ENCODE peak calls at places on chromosomes 5 and 9, in nine cellular contexts. One of them, this sample, is unnamed.

GRCh38 chr5:30040483-30041116 is 1152.9 kb upstream of the CDH6 start:
- DNase-seq in heart left ventricle: no peak
- DNase-seq in IMR-90: peak
- DNase-seq in stomach: no peak
- DNase-seq in sigmoid colon: no peak
- DNase-seq in uterus: no peak
- DNase-seq in HCT116: peak
- DNase-seq in transverse colon: no peak
- DNase-seq in ovary: no peak
- DNase-seq in this sample: peak

GRCh38 chr9:38443181-38443580 is 18.9 kb upstream of the IGFBPL1 start:
- DNase-seq in IMR-90: peak
- DNase-seq in uterus: no peak
- DNase-seq in heart left ventricle: no peak
- DNase-seq in transverse colon: no peak
- DNase-seq in HCT116: no peak
- DNase-seq in ovary: no peak
- DNase-seq in stomach: peak
- DNase-seq in sigmoid colon: no peak
- DNase-seq in this sample: no peak

GRCh38 chr5:73826761-73827450 is 200.9 kb downstream of the ARHGEF28 start:
- DNase-seq in IMR-90: peak
- DNase-seq in sigmoid colon: no peak
- DNase-seq in ovary: peak
- DNase-seq in heart left ventricle: no peak
- DNase-seq in HCT116: no peak
- DNase-seq in uterus: peak
- DNase-seq in stomach: no peak
- DNase-seq in transverse colon: no peak
- DNase-seq in this sample: no peak

GRCh38 chr9:73536403-73536802 is 384.7 kb downstream of the ANXA1 start:
- DNase-seq in heart left ventricle: no peak
- DNase-seq in ovary: no peak
- DNase-seq in sigmoid colon: no peak
- DNase-seq in stomach: no peak
- DNase-seq in transverse colon: no peak
- DNase-seq in IMR-90: no peak
- DNase-seq in uterus: no peak
- DNase-seq in HCT116: no peak
- DNase-seq in this sample: no peak

GRCh38 chr5:164784230-164784629 is 1278.8 kb downstream of the MAT2B start:
- DNase-seq in stomach: no peak
- DNase-seq in transverse colon: no peak
- DNase-seq in uterus: no peak
- DNase-seq in sigmoid colon: no peak
- DNase-seq in IMR-90: no peak
- DNase-seq in ovary: no peak
- DNase-seq in heart left ventricle: no peak
- DNase-seq in HCT116: no peak
- DNase-seq in this sample: no peak

GRCh38 chr9:2013688-2014087 is 1.5 kb upstream of the SMARCA2 start:
- DNase-seq in transverse colon: no peak
- DNase-seq in IMR-90: peak
- DNase-seq in ovary: no peak
- DNase-seq in HCT116: no peak
- DNase-seq in sigmoid colon: no peak
- DNase-seq in heart left ventricle: no peak
- DNase-seq in stomach: no peak
- DNase-seq in uterus: no peak
- DNase-seq in this sample: no peak

GRCh38 chr9:127187231-127187956 is 65.0 kb upstream of the ANGPTL2 start:
- DNase-seq in HCT116: peak
- DNase-seq in heart left ventricle: no peak
- DNase-seq in uterus: peak
- DNase-seq in transverse colon: peak
- DNase-seq in stomach: peak
- DNase-seq in ovary: peak
- DNase-seq in sigmoid colon: peak
- DNase-seq in IMR-90: peak
- DNase-seq in this sample: peak

GRCh38 chr9:127445851-127446719 is 5.1 kb downstream of the RPL12 start:
- DNase-seq in heart left ventricle: no peak
- DNase-seq in ovary: no peak
- DNase-seq in stomach: no peak
- DNase-seq in IMR-90: no peak
- DNase-seq in uterus: no peak
- DNase-seq in transverse colon: no peak
- DNase-seq in HCT116: no peak
- DNase-seq in sigmoid colon: no peak
- DNase-seq in this sample: no peak

GRCh38 chr9:38227061-38227540 is 158.1 kb upstream of the SHB start:
- DNase-seq in ovary: peak
- DNase-seq in stomach: no peak
- DNase-seq in uterus: peak
- DNase-seq in HCT116: no peak
- DNase-seq in sigmoid colon: no peak
- DNase-seq in IMR-90: peak
- DNase-seq in heart left ventricle: peak
- DNase-seq in transverse colon: peak
- DNase-seq in this sample: peak

GRCh38 chr9:38280251-38280800 is 112.2 kb upstream of the ALDH1B1 start:
- DNase-seq in IMR-90: no peak
- DNase-seq in transverse colon: no peak
- DNase-seq in stomach: no peak
- DNase-seq in HCT116: no peak
- DNase-seq in uterus: no peak
- DNase-seq in ovary: no peak
- DNase-seq in heart left ventricle: no peak
- DNase-seq in sigmoid colon: no peak
- DNase-seq in this sample: no peak

GRCh38 chr5:15510092-15510491 is 10.1 kb downstream of the FBXL7 start:
- DNase-seq in stomach: no peak
- DNase-seq in sigmoid colon: no peak
- DNase-seq in IMR-90: peak
- DNase-seq in heart left ventricle: no peak
- DNase-seq in transverse colon: no peak
- DNase-seq in ovary: no peak
- DNase-seq in uterus: no peak
- DNase-seq in HCT116: no peak
- DNase-seq in this sample: no peak

GRCh38 chr5:9239071-9239470 is 306.8 kb downstream of the SEMA5A start:
- DNase-seq in ovary: no peak
- DNase-seq in HCT116: no peak
- DNase-seq in sigmoid colon: no peak
- DNase-seq in heart left ventricle: no peak
- DNase-seq in stomach: no peak
- DNase-seq in IMR-90: peak
- DNase-seq in uterus: no peak
- DNase-seq in transverse colon: no peak
- DNase-seq in this sample: no peak

GRCh38 chr9:133282454-133283238 is 7.6 kb upstream of the ABO start:
- DNase-seq in HCT116: no peak
- DNase-seq in transverse colon: peak
- DNase-seq in sigmoid colon: no peak
- DNase-seq in heart left ventricle: no peak
- DNase-seq in uterus: no peak
- DNase-seq in IMR-90: no peak
- DNase-seq in ovary: no peak
- DNase-seq in stomach: peak
- DNase-seq in this sample: no peak

GRCh38 chr9:117945286-117945685 is 241.1 kb downstream of the TLR4 start:
- DNase-seq in heart left ventricle: no peak
- DNase-seq in uterus: no peak
- DNase-seq in ovary: no peak
- DNase-seq in sigmoid colon: no peak
- DNase-seq in transverse colon: no peak
- DNase-seq in IMR-90: no peak
- DNase-seq in HCT116: no peak
- DNase-seq in stomach: no peak
- DNase-seq in this sample: no peak

GRCh38 chr5:77693913-77694312 is 55.4 kb upstream of the OTP start:
- DNase-seq in HCT116: no peak
- DNase-seq in heart left ventricle: no peak
- DNase-seq in stomach: no peak
- DNase-seq in uterus: no peak
- DNase-seq in transverse colon: no peak
- DNase-seq in ovary: no peak
- DNase-seq in sigmoid colon: no peak
- DNase-seq in IMR-90: no peak
- DNase-seq in this sample: no peak

GRCh38 chr9:115837618-115838017 is 316.0 kb upstream of the PAPPA start:
- DNase-seq in stomach: no peak
- DNase-seq in IMR-90: no peak
- DNase-seq in uterus: no peak
- DNase-seq in sigmoid colon: peak
- DNase-seq in heart left ventricle: no peak
- DNase-seq in ovary: no peak
- DNase-seq in transverse colon: no peak
- DNase-seq in HCT116: no peak
- DNase-seq in this sample: no peak
- TF ChIP-seq POLR2A in stomach: no peak
- TF ChIP-seq POLR2A in IMR-90: no peak
- TF ChIP-seq POLR2A in uterus: no peak
- TF ChIP-seq POLR2A in sigmoid colon: no peak
- TF ChIP-seq POLR2A in heart left ventricle: no peak
- TF ChIP-seq POLR2A in ovary: no peak
- TF ChIP-seq POLR2A in transverse colon: no peak
- TF ChIP-seq POLR2A in HCT116: no peak
- TF ChIP-seq POLR2A in this sample: no peak

GRCh38 chr5:126866837-126867236 is 89.9 kb downstream of the LMNB1 start:
- DNase-seq in heart left ventricle: no peak
- DNase-seq in transverse colon: no peak
- DNase-seq in ovary: no peak
- DNase-seq in uterus: no peak
- DNase-seq in IMR-90: no peak
- DNase-seq in stomach: no peak
- DNase-seq in sigmoid colon: no peak
- DNase-seq in HCT116: no peak
- DNase-seq in this sample: no peak

GRCh38 chr5:126863402-126863801 is 86.5 kb downstream of the LMNB1 start:
- DNase-seq in heart left ventricle: no peak
- DNase-seq in IMR-90: no peak
- DNase-seq in stomach: no peak
- DNase-seq in ovary: no peak
- DNase-seq in sigmoid colon: no peak
- DNase-seq in uterus: no peak
- DNase-seq in HCT116: no peak
- DNase-seq in transverse colon: no peak
- DNase-seq in this sample: no peak

GRCh38 chr5:126867237-126867636 is 90.3 kb downstream of the LMNB1 start:
- DNase-seq in heart left ventricle: no peak
- DNase-seq in sigmoid colon: no peak
- DNase-seq in ovary: no peak
- DNase-seq in IMR-90: no peak
- DNase-seq in HCT116: no peak
- DNase-seq in uterus: no peak
- DNase-seq in stomach: no peak
- DNase-seq in transverse colon: no peak
- DNase-seq in this sample: no peak

GRCh38 chr5:126865299-126865698 is 88.4 kb downstream of the LMNB1 start:
- DNase-seq in IMR-90: peak
- DNase-seq in uterus: no peak
- DNase-seq in stomach: no peak
- DNase-seq in sigmoid colon: no peak
- DNase-seq in HCT116: no peak
- DNase-seq in ovary: no peak
- DNase-seq in heart left ventricle: no peak
- DNase-seq in transverse colon: no peak
- DNase-seq in this sample: peak

GRCh38 chr5:126864042-126864688 is 87.2 kb downstream of the LMNB1 start:
- DNase-seq in stomach: no peak
- DNase-seq in ovary: no peak
- DNase-seq in sigmoid colon: no peak
- DNase-seq in IMR-90: no peak
- DNase-seq in transverse colon: no peak
- DNase-seq in heart left ventricle: no peak
- DNase-seq in HCT116: no peak
- DNase-seq in uterus: no peak
- DNase-seq in this sample: no peak
- TF ChIP-seq POLR2A in stomach: no peak
- TF ChIP-seq POLR2A in ovary: no peak
- TF ChIP-seq POLR2A in sigmoid colon: no peak
- TF ChIP-seq POLR2A in IMR-90: no peak
- TF ChIP-seq POLR2A in transverse colon: no peak
- TF ChIP-seq POLR2A in heart left ventricle: no peak
- TF ChIP-seq POLR2A in HCT116: no peak
- TF ChIP-seq POLR2A in uterus: no peak
- TF ChIP-seq POLR2A in this sample: no peak

GRCh38 chr5:122815218-122815767 is 30.1 kb upstream of the SNX24 start:
- DNase-seq in heart left ventricle: no peak
- DNase-seq in sigmoid colon: no peak
- DNase-seq in IMR-90: no peak
- DNase-seq in HCT116: no peak
- DNase-seq in ovary: no peak
- DNase-seq in uterus: no peak
- DNase-seq in transverse colon: no peak
- DNase-seq in stomach: no peak
- DNase-seq in this sample: no peak
- TF ChIP-seq POLR2A in heart left ventricle: no peak
- TF ChIP-seq POLR2A in sigmoid colon: no peak
- TF ChIP-seq POLR2A in IMR-90: no peak
- TF ChIP-seq POLR2A in HCT116: no peak
- TF ChIP-seq POLR2A in ovary: no peak
- TF ChIP-seq POLR2A in uterus: no peak
- TF ChIP-seq POLR2A in transverse colon: no peak
- TF ChIP-seq POLR2A in stomach: no peak
- TF ChIP-seq POLR2A in this sample: no peak

GRCh38 chr5:66894480-66895240 is 298.5 kb downstream of the MAST4 start:
- DNase-seq in transverse colon: no peak
- DNase-seq in heart left ventricle: no peak
- DNase-seq in sigmoid colon: no peak
- DNase-seq in HCT116: no peak
- DNase-seq in stomach: no peak
- DNase-seq in ovary: no peak
- DNase-seq in uterus: no peak
- DNase-seq in IMR-90: peak
- DNase-seq in this sample: no peak

GRCh38 chr5:66903218-66903617 is 293.4 kb downstream of the CD180 start:
- DNase-seq in transverse colon: no peak
- DNase-seq in ovary: no peak
- DNase-seq in HCT116: no peak
- DNase-seq in stomach: no peak
- DNase-seq in uterus: no peak
- DNase-seq in sigmoid colon: no peak
- DNase-seq in IMR-90: no peak
- DNase-seq in heart left ventricle: no peak
- DNase-seq in this sample: no peak

GRCh38 chr5:66896207-66896606 is 300.0 kb downstream of the MAST4 start:
- DNase-seq in sigmoid colon: no peak
- DNase-seq in IMR-90: peak
- DNase-seq in uterus: no peak
- DNase-seq in heart left ventricle: no peak
- DNase-seq in ovary: no peak
- DNase-seq in HCT116: no peak
- DNase-seq in transverse colon: no peak
- DNase-seq in stomach: no peak
- DNase-seq in this sample: no peak

GRCh38 chr5:66897355-66897754 is 299.2 kb downstream of the CD180 start:
- DNase-seq in ovary: no peak
- DNase-seq in heart left ventricle: no peak
- DNase-seq in transverse colon: no peak
- DNase-seq in uterus: no peak
- DNase-seq in sigmoid colon: no peak
- DNase-seq in HCT116: no peak
- DNase-seq in stomach: no peak
- DNase-seq in IMR-90: no peak
- DNase-seq in this sample: no peak

GRCh38 chr5:66898241-66899039 is 298.2 kb downstream of the CD180 start:
- DNase-seq in ovary: no peak
- DNase-seq in sigmoid colon: no peak
- DNase-seq in stomach: no peak
- DNase-seq in HCT116: no peak
- DNase-seq in transverse colon: no peak
- DNase-seq in heart left ventricle: no peak
- DNase-seq in IMR-90: peak
- DNase-seq in uterus: no peak
- DNase-seq in this sample: no peak
- TF ChIP-seq POLR2A in ovary: no peak
- TF ChIP-seq POLR2A in sigmoid colon: no peak
- TF ChIP-seq POLR2A in stomach: no peak
- TF ChIP-seq POLR2A in HCT116: no peak
- TF ChIP-seq POLR2A in transverse colon: no peak
- TF ChIP-seq POLR2A in heart left ventricle: no peak
- TF ChIP-seq POLR2A in IMR-90: no peak
- TF ChIP-seq POLR2A in uterus: no peak
- TF ChIP-seq POLR2A in this sample: no peak

This sample was measured in H54.